ENCODE peak calls at places on chromosomes 3 and 15, in five cellular contexts. One of them, this sample, is unnamed.
A peak's percentile ranks its signal among the peaks of the same experiment; 100 is the strongest.

GRCh38 chr3:183309276-183309675 is 56.2 kb downstream of the B3GNT5 start:
- DNase-seq in choroid plexus epithelial cell: no peak
- DNase-seq in fibroblast of pulmonary artery: no peak
- DNase-seq in WTC11: no peak
- DNase-seq in Karpas-422: no peak
- DNase-seq in this sample: no peak

GRCh38 chr3:10483686-10484345 is 21.6 kb downstream of the ATP2B2 start:
- DNase-seq in choroid plexus epithelial cell: no peak
- DNase-seq in fibroblast of pulmonary artery: no peak
- DNase-seq in WTC11: no peak
- DNase-seq in Karpas-422: no peak
- DNase-seq in this sample: no peak

GRCh38 chr3:101780661-101781060 is 1.6 kb downstream of the NXPE3 start:
- DNase-seq in choroid plexus epithelial cell: peak; percentile 77
- DNase-seq in fibroblast of pulmonary artery: peak; percentile 81
- DNase-seq in WTC11: no peak
- DNase-seq in Karpas-422: no peak
- DNase-seq in this sample: no peak

GRCh38 chr3:119120480-119120879 is 25.5 kb upstream of the TEX55 start:
- DNase-seq in choroid plexus epithelial cell: no peak
- DNase-seq in fibroblast of pulmonary artery: no peak
- DNase-seq in WTC11: no peak
- DNase-seq in Karpas-422: no peak
- DNase-seq in this sample: no peak

GRCh38 chr3:150738688-150739087 is 24.3 kb downstream of the SIAH2 start:
- DNase-seq in choroid plexus epithelial cell: peak; percentile 56
- DNase-seq in fibroblast of pulmonary artery: no peak
- DNase-seq in WTC11: no peak
- DNase-seq in Karpas-422: peak; percentile 61
- DNase-seq in this sample: no peak

GRCh38 chr3:149809694-149810093 is 3.3 kb upstream of the RNF13 start:
- DNase-seq in choroid plexus epithelial cell: no peak
- DNase-seq in fibroblast of pulmonary artery: no peak
- DNase-seq in WTC11: no peak
- DNase-seq in Karpas-422: peak; percentile 31
- DNase-seq in this sample: no peak

GRCh38 chr3:43580181-43580580 is 41.6 kb downstream of the ANO10 start:
- DNase-seq in choroid plexus epithelial cell: no peak
- DNase-seq in fibroblast of pulmonary artery: no peak
- DNase-seq in WTC11: no peak
- DNase-seq in Karpas-422: no peak
- DNase-seq in this sample: no peak

GRCh38 chr3:122938756-122939425 is 88.7 kb downstream of the SEMA5B start:
- DNase-seq in choroid plexus epithelial cell: no peak
- DNase-seq in fibroblast of pulmonary artery: no peak
- DNase-seq in WTC11: no peak
- DNase-seq in Karpas-422: no peak
- DNase-seq in this sample: peak; percentile 19

GRCh38 chr3:172341482-172342059 is 106.7 kb downstream of the GHSR start:
- DNase-seq in choroid plexus epithelial cell: peak; percentile 77
- DNase-seq in fibroblast of pulmonary artery: peak; percentile 76
- DNase-seq in WTC11: no peak
- DNase-seq in Karpas-422: peak; percentile 85
- DNase-seq in this sample: peak; percentile 22

GRCh38 chr15:40151991-40152390 is 8.9 kb upstream of the BUB1B start:
- DNase-seq in choroid plexus epithelial cell: no peak
- DNase-seq in fibroblast of pulmonary artery: no peak
- DNase-seq in WTC11: no peak
- DNase-seq in Karpas-422: no peak
- DNase-seq in this sample: no peak

GRCh38 chr3:188421151-188421821 is 267.3 kb downstream of the LPP start:
- DNase-seq in choroid plexus epithelial cell: peak; percentile 92
- DNase-seq in fibroblast of pulmonary artery: peak; percentile 80
- DNase-seq in WTC11: no peak
- DNase-seq in Karpas-422: no peak
- DNase-seq in this sample: no peak

GRCh38 chr3:67819447-67819846 is 165.0 kb upstream of the SUCLG2 start:
- DNase-seq in choroid plexus epithelial cell: peak; percentile 9
- DNase-seq in fibroblast of pulmonary artery: no peak
- DNase-seq in WTC11: no peak
- DNase-seq in Karpas-422: peak; percentile 50
- DNase-seq in this sample: no peak

GRCh38 chr15:71091601-71092000 is 23.7 kb upstream of the THSD4 start:
- DNase-seq in choroid plexus epithelial cell: no peak
- DNase-seq in fibroblast of pulmonary artery: no peak
- DNase-seq in WTC11: no peak
- DNase-seq in Karpas-422: no peak
- DNase-seq in this sample: no peak

GRCh38 chr3:64049136-64049535 is 25.8 kb upstream of the PSMD6 start:
- DNase-seq in choroid plexus epithelial cell: peak; percentile 5
- DNase-seq in fibroblast of pulmonary artery: peak; percentile 29
- DNase-seq in WTC11: no peak
- DNase-seq in Karpas-422: no peak
- DNase-seq in this sample: no peak

GRCh38 chr15:50049871-50050270 is 69.2 kb downstream of the ATP8B4 start:
- DNase-seq in choroid plexus epithelial cell: peak; percentile 66
- DNase-seq in fibroblast of pulmonary artery: peak; percentile 30
- DNase-seq in WTC11: no peak
- DNase-seq in Karpas-422: no peak
- DNase-seq in this sample: no peak

GRCh38 chr3:149216195-149216869 is 5.3 kb downstream of the CP start:
- DNase-seq in choroid plexus epithelial cell: peak; percentile 43
- DNase-seq in fibroblast of pulmonary artery: peak; percentile 28
- DNase-seq in WTC11: no peak
- DNase-seq in Karpas-422: no peak
- DNase-seq in this sample: no peak

GRCh38 chr3:16338999-16339398 is 74.0 kb downstream of the OXNAD1 start:
- DNase-seq in choroid plexus epithelial cell: peak; percentile 97
- DNase-seq in fibroblast of pulmonary artery: peak; percentile 98
- DNase-seq in WTC11: no peak
- DNase-seq in Karpas-422: no peak
- DNase-seq in this sample: peak; percentile 85

GRCh38 chr3:191434036-191434435 is 26.9 kb upstream of the PYDC2 start:
- DNase-seq in choroid plexus epithelial cell: no peak
- DNase-seq in fibroblast of pulmonary artery: no peak
- DNase-seq in WTC11: no peak
- DNase-seq in Karpas-422: no peak
- DNase-seq in this sample: no peak

GRCh38 chr3:186668426-186668825 is 2.6 kb downstream of the HRG start:
- DNase-seq in choroid plexus epithelial cell: no peak
- DNase-seq in fibroblast of pulmonary artery: no peak
- DNase-seq in WTC11: no peak
- DNase-seq in Karpas-422: no peak
- DNase-seq in this sample: no peak

GRCh38 chr3:159788987-159789386 is 199.6 kb upstream of the IL12A start:
- DNase-seq in choroid plexus epithelial cell: peak; percentile 41
- DNase-seq in fibroblast of pulmonary artery: no peak
- DNase-seq in WTC11: no peak
- DNase-seq in Karpas-422: no peak
- DNase-seq in this sample: no peak

GRCh38 chr15:72237286-72238224 is 6.6 kb upstream of the PKM start:
- DNase-seq in choroid plexus epithelial cell: peak; percentile 99
- DNase-seq in fibroblast of pulmonary artery: peak; percentile 96
- DNase-seq in WTC11: peak; percentile 29
- DNase-seq in Karpas-422: no peak
- DNase-seq in this sample: no peak

GRCh38 chr3:14946749-14947104 is 656 bp upstream of the NR2C2 start:
- DNase-seq in choroid plexus epithelial cell: no peak
- DNase-seq in fibroblast of pulmonary artery: peak; percentile 20
- DNase-seq in WTC11: no peak
- DNase-seq in Karpas-422: no peak
- DNase-seq in this sample: no peak

GRCh38 chr3:135199137-135199536 is 404.1 kb downstream of the EPHB1 start:
- DNase-seq in choroid plexus epithelial cell: no peak
- DNase-seq in fibroblast of pulmonary artery: no peak
- DNase-seq in WTC11: no peak
- DNase-seq in Karpas-422: no peak
- DNase-seq in this sample: no peak

GRCh38 chr3:13549513-13550256 is 760 bp downstream of the FBLN2 start:
- DNase-seq in choroid plexus epithelial cell: no peak
- DNase-seq in fibroblast of pulmonary artery: no peak
- DNase-seq in WTC11: no peak
- DNase-seq in Karpas-422: no peak
- DNase-seq in this sample: no peak

GRCh38 chr3:126816956-126817777 is 113.1 kb downstream of the CHCHD6 start:
- DNase-seq in choroid plexus epithelial cell: peak; percentile 10
- DNase-seq in fibroblast of pulmonary artery: peak; percentile 35
- DNase-seq in WTC11: no peak
- DNase-seq in Karpas-422: no peak
- DNase-seq in this sample: peak; percentile 39

GRCh38 chr3:14042680-14043079 is 82.0 kb downstream of the CHCHD4 start:
- DNase-seq in choroid plexus epithelial cell: peak; percentile 59
- DNase-seq in fibroblast of pulmonary artery: peak; percentile 19
- DNase-seq in WTC11: no peak
- DNase-seq in Karpas-422: no peak
- DNase-seq in this sample: no peak

GRCh38 chr3:58518304-58518789 is 18.6 kb downstream of the ACOX2 start:
- DNase-seq in choroid plexus epithelial cell: no peak
- DNase-seq in fibroblast of pulmonary artery: no peak
- DNase-seq in WTC11: no peak
- DNase-seq in Karpas-422: no peak
- DNase-seq in this sample: peak; percentile 96

GRCh38 chr3:152232001-152232400 is 36.7 kb upstream of the MBNL1 start:
- DNase-seq in choroid plexus epithelial cell: no peak
- DNase-seq in fibroblast of pulmonary artery: no peak
- DNase-seq in WTC11: no peak
- DNase-seq in Karpas-422: no peak
- DNase-seq in this sample: no peak

GRCh38 chr3:64144241-64144900 is 80.9 kb downstream of the PRICKLE2 start:
- DNase-seq in choroid plexus epithelial cell: no peak
- DNase-seq in fibroblast of pulmonary artery: no peak
- DNase-seq in WTC11: no peak
- DNase-seq in Karpas-422: no peak
- DNase-seq in this sample: peak; percentile 71

GRCh38 chr3:182715006-182715405 is 78.3 kb upstream of the ATP11B start:
- DNase-seq in choroid plexus epithelial cell: no peak
- DNase-seq in fibroblast of pulmonary artery: no peak
- DNase-seq in WTC11: no peak
- DNase-seq in Karpas-422: no peak
- DNase-seq in this sample: no peak

GRCh38 chr15:75130597-75131268 is 70.9 kb upstream of the C15orf39 start:
- DNase-seq in choroid plexus epithelial cell: no peak
- DNase-seq in fibroblast of pulmonary artery: no peak
- DNase-seq in WTC11: no peak
- DNase-seq in Karpas-422: no peak
- DNase-seq in this sample: no peak

GRCh38 chr3:66692108-66692750 is 191.4 kb upstream of the LRIG1 start:
- DNase-seq in choroid plexus epithelial cell: no peak
- DNase-seq in fibroblast of pulmonary artery: no peak
- DNase-seq in WTC11: no peak
- DNase-seq in Karpas-422: no peak
- DNase-seq in this sample: no peak

GRCh38 chr15:32838820-32839219 is 121.0 kb downstream of the GREM1 start:
- DNase-seq in choroid plexus epithelial cell: no peak
- DNase-seq in fibroblast of pulmonary artery: peak; percentile 64
- DNase-seq in WTC11: no peak
- DNase-seq in Karpas-422: no peak
- DNase-seq in this sample: peak; percentile 14

GRCh38 chr3:57696861-57697321 is 4.0 kb upstream of the DENND6A start:
- DNase-seq in choroid plexus epithelial cell: no peak
- DNase-seq in fibroblast of pulmonary artery: peak; percentile 4
- DNase-seq in WTC11: no peak
- DNase-seq in Karpas-422: no peak
- DNase-seq in this sample: no peak

GRCh38 chr15:70533931-70534742 is 229.2 kb downstream of the UACA start:
- DNase-seq in choroid plexus epithelial cell: no peak
- DNase-seq in fibroblast of pulmonary artery: no peak
- DNase-seq in WTC11: no peak
- DNase-seq in Karpas-422: no peak
- DNase-seq in this sample: no peak

This sample was measured in NCI-H524.